ENCODE peak calls at places on chromosome 1, in nine cellular contexts. F, Z, M, H, K, P, W, U and Y are unnamed samples.

GRCh38 chr1:194476872-194477271 is 1290.5 kb upstream of the B3GALT2 start:
- DNase-seq in W (no peak), M (no peak), P (no peak), F (peak), H (no peak), Z (no peak), K (no peak), U (no peak), Y (no peak)

GRCh38 chr1:206663832-206664652 is 20.7 kb upstream of the MAPKAPK2 start:
- DNase-seq in F (peak), U (peak), W (peak), H (peak), Z (peak), P (peak), K (peak), M (peak), Y (peak)

GRCh38 chr1:172778461-172779455 is 119.9 kb downstream of the FASLG start:
- DNase-seq in W (no peak), H (no peak), Z (no peak), P (no peak), K (no peak), M (no peak), F (no peak), U (no peak), Y (no peak)

GRCh38 chr1:183834568-183834967 is 29.6 kb downstream of the RGL1 start:
- DNase-seq in F (no peak), H (no peak), Z (no peak), U (no peak), W (no peak), M (no peak), K (no peak), P (no peak), Y (no peak)

GRCh38 chr1:207813946-207814345 is 62.1 kb downstream of the CD46 start:
- DNase-seq in P (no peak), W (no peak), K (no peak), H (no peak), M (no peak), Z (no peak), F (no peak), U (no peak), Y (no peak)

GRCh38 chr1:172647110-172647564 is 11.8 kb upstream of the FASLG start:
- DNase-seq in K (no peak), U (no peak), Z (no peak), M (no peak), P (peak), F (no peak), H (no peak), W (no peak), Y (no peak)

GRCh38 chr1:202266061-202266765 is 72.6 kb downstream of the LGR6 start:
- DNase-seq in Z (no peak), U (no peak), K (no peak), H (no peak), M (no peak), W (no peak), F (no peak), P (no peak), Y (no peak)

GRCh38 chr1:68916227-68916853 is 419.5 kb upstream of the DEPDC1 start:
- DNase-seq in P (no peak), Z (no peak), K (no peak), U (no peak), M (no peak), H (no peak), W (peak), F (no peak), Y (peak)

GRCh38 chr1:209879539-209879938 is 51.8 kb downstream of the UTP25 start:
- DNase-seq in U (no peak), K (no peak), H (no peak), W (peak), M (no peak), Z (no peak), F (no peak), P (no peak), Y (peak)

GRCh38 chr1:28328228-28328648 is 602 bp upstream of the MED18 start:
- DNase-seq in U (no peak), M (no peak), P (no peak), H (peak), W (no peak), Z (no peak), K (no peak), F (no peak), Y (no peak)

GRCh38 chr1:37946703-37947360 is at the start of gene INPP5B:
- DNase-seq in U (peak), P (peak), K (peak), F (peak), H (peak), Z (peak), W (peak), M (peak), Y (no peak)

GRCh38 chr1:21569820-21570527 is 60.8 kb downstream of the ALPL start:
- DNase-seq in K (no peak), W (no peak), U (no peak), Z (no peak), F (no peak), P (no peak), H (no peak), M (no peak), Y (no peak)

GRCh38 chr1:185112343-185112742 is 44.4 kb downstream of the TRMT1L start:
- DNase-seq in F (no peak), K (no peak), P (no peak), Z (no peak), U (no peak), H (no peak), M (no peak), W (no peak), Y (no peak)

GRCh38 chr1:20528221-20528620 is 20.3 kb upstream of the MUL1 start:
- DNase-seq in K (no peak), U (no peak), W (no peak), M (no peak), P (no peak), H (no peak), F (no peak), Z (no peak), Y (no peak)

GRCh38 chr1:185570962-185571361 is 163.2 kb upstream of the HMCN1 start:
- DNase-seq in H (peak), M (no peak), F (no peak), Z (no peak), P (no peak), W (no peak), U (no peak), K (no peak), Y (no peak)

GRCh38 chr1:90838720-90839119 is 121.6 kb upstream of the BARHL2 start:
- DNase-seq in F (no peak), P (no peak), W (no peak), K (no peak), H (no peak), U (no peak), M (no peak), Z (no peak), Y (no peak)

GRCh38 chr1:44759077-44759476 is 16.3 kb upstream of the RPS8 start:
- DNase-seq in H (no peak), M (no peak), U (no peak), W (no peak), F (no peak), Z (no peak), K (no peak), P (no peak), Y (no peak)

GRCh38 chr1:66395202-66396061 is 138.5 kb upstream of the SGIP1 start:
- DNase-seq in W (no peak), F (no peak), U (no peak), Z (no peak), P (no peak), M (no peak), K (no peak), H (no peak), Y (no peak)

GRCh38 chr1:44359234-44359937 is 4.3 kb upstream of the ERI3 start:
- DNase-seq in Z (no peak), P (no peak), W (peak), M (no peak), U (no peak), H (no peak), K (no peak), F (peak), Y (no peak)

GRCh38 chr1:89974211-89974610 is 20.7 kb upstream of the ZNF326 start:
- DNase-seq in Z (no peak), W (no peak), P (no peak), M (no peak), F (no peak), K (no peak), U (no peak), H (no peak), Y (no peak)

GRCh38 chr1:94322696-94323095 is 85.3 kb upstream of the ARHGAP29 start:
- DNase-seq in P (no peak), K (no peak), Z (no peak), W (no peak), M (no peak), H (no peak), U (no peak), F (peak), Y (no peak)

GRCh38 chr1:216447898-216448568 is 24.8 kb upstream of the USH2A start:
- DNase-seq in Z (no peak), U (no peak), F (peak), M (no peak), K (no peak), P (no peak), H (no peak), W (peak), Y (no peak)

GRCh38 chr1:21873174-21873573 is 61.1 kb downstream of the LDLRAD2 start:
- DNase-seq in P (no peak), H (no peak), K (no peak), W (no peak), U (no peak), Z (no peak), M (no peak), F (no peak), Y (no peak)

GRCh38 chr1:234933475-234933874 is 195.2 kb downstream of the TOMM20 start:
- DNase-seq in W (no peak), K (no peak), P (no peak), F (peak), M (no peak), U (no peak), Z (no peak), H (no peak), Y (no peak)

GRCh38 chr1:194829492-194829891 is 1643.1 kb upstream of the B3GALT2 start:
- DNase-seq in W (no peak), M (no peak), U (no peak), P (no peak), F (peak), Z (no peak), H (no peak), K (no peak), Y (no peak)

GRCh38 chr1:6027591-6027990 is 18.1 kb upstream of the KCNAB2 start:
- DNase-seq in P (no peak), M (no peak), Z (no peak), F (no peak), U (no peak), W (no peak), H (no peak), K (peak), Y (no peak)

GRCh38 chr1:41862411-41863221 is 56.1 kb downstream of the HIVEP3 start:
- DNase-seq in W (no peak), H (no peak), K (peak), P (no peak), Z (no peak), U (no peak), M (no peak), F (peak), Y (no peak)